ENCODE peak calls at places on chromosomes 13 and 19, in seven cellular contexts. P is aorta; T is caudate nucleus; L is central memory CD8-positive, alpha-beta T cell; S is activated CD8-positive, alpha-beta memory T cell treated with anti-CD3 and anti-CD28 coated beads for 48 hours; Q is fibroblast of the aortic adventitia; B is stimulated activated CD4-positive, alpha-beta T cell treated with anti-CD3 and anti-CD28 coated beads, Interleukin-1b, Interleukin-23, amount 100 ng/mL, for 4 hours. I is an unnamed sample.

GRCh38 chr19:21130097-21130775 is 11.6 kb upstream of the ZNF431 start:
- DNase-seq in B (no peak), Q (no peak), L (no peak), S (no peak), T (no peak), P (no peak), I (no peak)

GRCh38 chr13:59931621-59932020 is 232.1 kb downstream of the DIAPH3 start:
- DNase-seq in Q (no peak), P (no peak), S (no peak), T (no peak), B (no peak), L (no peak), I (no peak)

GRCh38 chr13:82962422-82962821 is 919.9 kb downstream of the SLITRK1 start:
- DNase-seq in T (no peak), B (no peak), Q (peak), S (no peak), P (no peak), L (no peak), I (no peak)

GRCh38 chr19:29001006-29001921 is 211.7 kb downstream of the UQCRFS1 start:
- DNase-seq in S (no peak), P (no peak), L (no peak), Q (peak), B (no peak), T (no peak), I (no peak)

GRCh38 chr19:47899335-47899734 is 13.2 kb upstream of the SULT2A1 start:
- DNase-seq in S (no peak), L (no peak), B (no peak), T (no peak), P (no peak), Q (no peak), I (peak)

GRCh38 chr13:50572129-50572528 is 271.4 kb downstream of the DLEU7 start:
- DNase-seq in B (no peak), T (no peak), Q (no peak), L (no peak), S (no peak), P (no peak), I (no peak)

GRCh38 chr13:69458013-69458412 is 649.6 kb upstream of the ATXN8OS start:
- DNase-seq in B (no peak), T (no peak), P (no peak), Q (no peak), L (no peak), S (no peak), I (no peak)

GRCh38 chr13:30396434-30397075 is 25.7 kb upstream of the UBE2L5 start:
- DNase-seq in P (no peak), L (no peak), B (no peak), T (no peak), S (no peak), Q (peak), I (no peak)

GRCh38 chr19:47351545-47351944 is 2.4 kb downstream of the DHX34 start:
- DNase-seq in T (no peak), Q (peak), S (no peak), B (no peak), L (no peak), P (no peak), I (no peak)

GRCh38 chr19:6065685-6066365 is 44.5 kb downstream of the RFX2 start:
- DNase-seq in P (peak), T (no peak), Q (peak), S (peak), L (no peak), B (peak), I (no peak)

GRCh38 chr19:40365613-40366401 is 17.3 kb downstream of the PLD3 start:
- DNase-seq in L (no peak), S (peak), T (peak), P (peak), Q (peak), B (peak), I (peak)

GRCh38 chr13:27001705-27002104 is 169.9 kb downstream of the USP12 start:
- DNase-seq in Q (no peak), T (no peak), P (no peak), B (no peak), S (no peak), L (no peak), I (no peak)

GRCh38 chr13:78701383-78701782 is 42.4 kb upstream of the OBI1 start:
- DNase-seq in Q (peak), B (no peak), S (no peak), L (no peak), T (no peak), P (no peak), I (no peak)

GRCh38 chr19:7417671-7418324 is 69.1 kb downstream of the ARHGEF18 start:
- DNase-seq in T (no peak), Q (no peak), L (no peak), P (no peak), B (no peak), S (no peak), I (no peak)

GRCh38 chr13:59343132-59343531 is 820.6 kb downstream of the DIAPH3 start:
- DNase-seq in Q (no peak), L (no peak), B (no peak), S (no peak), P (no peak), T (no peak), I (no peak)

GRCh38 chr19:48660854-48661731 is 11.7 kb downstream of the NTN5 start:
- DNase-seq in Q (peak), T (peak), L (peak), P (peak), S (peak), B (peak), I (peak)

GRCh38 chr19:35211545-35212230 is 16.9 kb downstream of the FAM187B start:
- DNase-seq in T (no peak), S (peak), P (peak), Q (no peak), L (peak), B (no peak), I (peak)

GRCh38 chr13:49371943-49372636 is 71.8 kb downstream of the CAB39L start:
- DNase-seq in T (no peak), B (no peak), P (no peak), Q (peak), L (no peak), S (no peak), I (no peak)

GRCh38 chr13:42211704-42212103 is 60.2 kb upstream of the AKAP11 start:
- DNase-seq in P (no peak), Q (peak), B (no peak), S (no peak), T (no peak), L (no peak), I (no peak)

GRCh38 chr19:34501339-34502320 is 20.1 kb downstream of the WTIP start:
- DNase-seq in Q (peak), P (peak), L (peak), B (peak), T (peak), S (peak), I (peak)

GRCh38 chr13:110912651-110913051 is 2.2 kb downstream of the ANKRD10 start:
- DNase-seq in B (no peak), S (no peak), T (no peak), L (no peak), Q (peak), P (no peak), I (no peak)

GRCh38 chr13:63094717-63095116 is 1679.1 kb upstream of the PCDH20 start:
- DNase-seq in B (no peak), S (no peak), P (no peak), T (no peak), Q (no peak), L (no peak), I (no peak)

GRCh38 chr19:56159616-56160271 is 16.1 kb upstream of the GALP start:
- DNase-seq in S (no peak), P (no peak), T (no peak), B (no peak), L (no peak), Q (no peak), I (no peak)

GRCh38 chr19:1123381-1123780 is 19.6 kb downstream of the GPX4 start:
- DNase-seq in L (no peak), T (no peak), P (no peak), B (no peak), S (no peak), Q (no peak), I (no peak)

GRCh38 chr19:13790354-13790753 is 4.9 kb upstream of the ZSWIM4 start:
- DNase-seq in S (no peak), B (no peak), Q (no peak), T (no peak), P (no peak), L (peak), I (no peak)

GRCh38 chr19:39199025-39199424 is 2.3 kb downstream of the NCCRP1 start:
- DNase-seq in B (no peak), S (no peak), L (no peak), Q (peak), P (no peak), T (peak), I (peak)

I was measured in stomach.